ENCODE peak calls at places on chromosome 13, in five cellular contexts. One of them, this sample, is unnamed.

GRCh38 chr13:43303040-43303729 is 279.8 kb downstream of the DNAJC15 start:
- DNase-seq in thoracic aorta: no peak
- DNase-seq in ovary: peak; percentile 48
- DNase-seq in spleen: no peak
- DNase-seq in tibial nerve: no peak
- DNase-seq in this sample: peak; percentile 57

GRCh38 chr13:51380269-51380668 is 40.8 kb downstream of the SERPINE3 start:
- DNase-seq in ovary: no peak
- DNase-seq in thoracic aorta: no peak
- DNase-seq in tibial nerve: no peak
- DNase-seq in spleen: no peak
- DNase-seq in this sample: no peak

GRCh38 chr13:110380359-110381028 is 73.4 kb downstream of the COL4A2 start:
- DNase-seq in thoracic aorta: no peak
- DNase-seq in spleen: no peak
- DNase-seq in tibial nerve: no peak
- DNase-seq in ovary: no peak
- DNase-seq in this sample: no peak

GRCh38 chr13:77918391-77919261 is at the start of gene EDNRB:
- DNase-seq in ovary: peak; percentile 36
- DNase-seq in tibial nerve: peak; percentile 28
- DNase-seq in thoracic aorta: no peak
- DNase-seq in spleen: peak; percentile 75
- DNase-seq in this sample: peak; percentile 72

GRCh38 chr13:85557651-85558050 is 241.6 kb downstream of the SLITRK6 start:
- DNase-seq in tibial nerve: no peak
- DNase-seq in thoracic aorta: no peak
- DNase-seq in ovary: no peak
- DNase-seq in spleen: no peak
- DNase-seq in this sample: no peak

GRCh38 chr13:40585911-40586471 is 80.5 kb downstream of the FOXO1 start:
- DNase-seq in thoracic aorta: no peak
- DNase-seq in tibial nerve: no peak
- DNase-seq in spleen: no peak
- DNase-seq in ovary: no peak
- DNase-seq in this sample: no peak

GRCh38 chr13:33918199-33918932 is 100.4 kb downstream of the RFC3 start:
- DNase-seq in tibial nerve: no peak
- DNase-seq in thoracic aorta: no peak
- DNase-seq in spleen: no peak
- DNase-seq in ovary: no peak
- DNase-seq in this sample: no peak

GRCh38 chr13:40476175-40476958 is 190.1 kb downstream of the FOXO1 start:
- DNase-seq in ovary: no peak
- DNase-seq in spleen: no peak
- DNase-seq in tibial nerve: no peak
- DNase-seq in thoracic aorta: no peak
- DNase-seq in this sample: no peak

GRCh38 chr13:51342706-51343105 is 3.2 kb downstream of the SERPINE3 start:
- DNase-seq in tibial nerve: no peak
- DNase-seq in ovary: no peak
- DNase-seq in spleen: no peak
- DNase-seq in thoracic aorta: no peak
- DNase-seq in this sample: no peak

GRCh38 chr13:40189426-40189825 is 477.0 kb downstream of the FOXO1 start:
- DNase-seq in thoracic aorta: no peak
- DNase-seq in tibial nerve: no peak
- DNase-seq in ovary: no peak
- DNase-seq in spleen: no peak
- DNase-seq in this sample: no peak

GRCh38 chr13:51152713-51153112 is 41.6 kb upstream of the C13orf42 start:
- DNase-seq in thoracic aorta: no peak
- DNase-seq in spleen: no peak
- DNase-seq in ovary: no peak
- DNase-seq in tibial nerve: no peak
- DNase-seq in this sample: no peak

GRCh38 chr13:42110410-42111155 is 62.1 kb downstream of the DGKH start:
- DNase-seq in ovary: peak; percentile 22
- DNase-seq in spleen: no peak
- DNase-seq in tibial nerve: no peak
- DNase-seq in thoracic aorta: no peak
- DNase-seq in this sample: no peak

GRCh38 chr13:21871919-21872318 is 201.0 kb downstream of the FGF9 start:
- DNase-seq in ovary: no peak
- DNase-seq in tibial nerve: no peak
- DNase-seq in spleen: no peak
- DNase-seq in thoracic aorta: no peak
- DNase-seq in this sample: no peak

GRCh38 chr13:113548778-113549621 is 35.6 kb upstream of the TFDP1 start:
- DNase-seq in ovary: no peak
- DNase-seq in tibial nerve: no peak
- DNase-seq in thoracic aorta: no peak
- DNase-seq in spleen: peak; percentile 49
- DNase-seq in this sample: no peak

GRCh38 chr13:69617587-69617986 is 490.0 kb upstream of the ATXN8OS start:
- DNase-seq in spleen: no peak
- DNase-seq in thoracic aorta: no peak
- DNase-seq in tibial nerve: no peak
- DNase-seq in ovary: no peak
- DNase-seq in this sample: no peak

GRCh38 chr13:112759053-112759452 is 69.2 kb downstream of the ATP11A start:
- DNase-seq in spleen: peak; percentile 51
- DNase-seq in thoracic aorta: no peak
- DNase-seq in tibial nerve: no peak
- DNase-seq in ovary: no peak
- DNase-seq in this sample: no peak

GRCh38 chr13:109779876-109780516 is 6.4 kb downstream of the IRS2 start:
- DNase-seq in ovary: no peak
- DNase-seq in thoracic aorta: no peak
- DNase-seq in tibial nerve: no peak
- DNase-seq in spleen: no peak
- DNase-seq in this sample: no peak

GRCh38 chr13:113152894-113153809 is 5.3 kb upstream of the PROZ start:
- DNase-seq in thoracic aorta: no peak
- DNase-seq in tibial nerve: peak; percentile 31
- DNase-seq in ovary: peak; percentile 62
- DNase-seq in spleen: peak; percentile 92
- DNase-seq in this sample: peak; percentile 59

GRCh38 chr13:36323951-36324566 is 22.1 kb downstream of the SPART start:
- DNase-seq in ovary: no peak
- DNase-seq in spleen: no peak
- DNase-seq in tibial nerve: no peak
- DNase-seq in thoracic aorta: no peak
- DNase-seq in this sample: no peak

GRCh38 chr13:109769275-109769674 is 17.1 kb downstream of the IRS2 start:
- DNase-seq in tibial nerve: no peak
- DNase-seq in thoracic aorta: no peak
- DNase-seq in spleen: no peak
- DNase-seq in ovary: no peak
- DNase-seq in this sample: no peak

GRCh38 chr13:23709521-23709920 is 139.3 kb downstream of the TNFRSF19 start:
- DNase-seq in spleen: no peak
- DNase-seq in ovary: no peak
- DNase-seq in tibial nerve: no peak
- DNase-seq in thoracic aorta: no peak
- DNase-seq in this sample: no peak

GRCh38 chr13:57212989-57213388 is 46.0 kb downstream of the PRR20E start:
- DNase-seq in thoracic aorta: no peak
- DNase-seq in tibial nerve: no peak
- DNase-seq in spleen: no peak
- DNase-seq in ovary: no peak
- DNase-seq in this sample: no peak

GRCh38 chr13:47955836-47956235 is 45.2 kb downstream of the SUCLA2 start:
- DNase-seq in ovary: no peak
- DNase-seq in thoracic aorta: no peak
- DNase-seq in spleen: no peak
- DNase-seq in tibial nerve: no peak
- DNase-seq in this sample: no peak

GRCh38 chr13:111845621-111846351 is 221.2 kb upstream of the SOX1 start:
- DNase-seq in thoracic aorta: no peak
- DNase-seq in spleen: no peak
- DNase-seq in tibial nerve: no peak
- DNase-seq in ovary: no peak
- DNase-seq in this sample: no peak

GRCh38 chr13:104641309-104641708 is 1575.1 kb upstream of the SLC10A2 start:
- DNase-seq in spleen: no peak
- DNase-seq in ovary: no peak
- DNase-seq in tibial nerve: no peak
- DNase-seq in thoracic aorta: no peak
- DNase-seq in this sample: no peak

GRCh38 chr13:76812971-76813691 is 73.1 kb downstream of the KCTD12 start:
- DNase-seq in spleen: no peak
- DNase-seq in ovary: peak; percentile 30
- DNase-seq in tibial nerve: peak; percentile 48
- DNase-seq in thoracic aorta: no peak
- DNase-seq in this sample: peak; percentile 35

GRCh38 chr13:76293346-76293745 is 592.9 kb downstream of the KCTD12 start:
- DNase-seq in spleen: no peak
- DNase-seq in ovary: no peak
- DNase-seq in tibial nerve: no peak
- DNase-seq in thoracic aorta: no peak
- DNase-seq in this sample: no peak

GRCh38 chr13:29676941-29677452 is 81.5 kb upstream of the SLC7A1 start:
- DNase-seq in spleen: no peak
- DNase-seq in thoracic aorta: no peak
- DNase-seq in tibial nerve: no peak
- DNase-seq in ovary: no peak
- DNase-seq in this sample: no peak

GRCh38 chr13:21668665-21669599 is 1.9 kb upstream of the FGF9 start:
- DNase-seq in tibial nerve: no peak
- DNase-seq in ovary: peak; percentile 40
- DNase-seq in spleen: peak; percentile 80
- DNase-seq in thoracic aorta: no peak
- DNase-seq in this sample: no peak

GRCh38 chr13:73603646-73604045 is 530.6 kb downstream of the KLF12 start:
- DNase-seq in thoracic aorta: no peak
- DNase-seq in tibial nerve: no peak
- DNase-seq in spleen: no peak
- DNase-seq in ovary: no peak
- DNase-seq in this sample: no peak

GRCh38 chr13:43663474-43664090 is 123.2 kb downstream of the ENOX1 start:
- DNase-seq in tibial nerve: no peak
- DNase-seq in spleen: no peak
- DNase-seq in ovary: no peak
- DNase-seq in thoracic aorta: no peak
- DNase-seq in this sample: no peak

GRCh38 chr13:80217614-80218456 is 123.1 kb downstream of the SPRY2 start:
- DNase-seq in tibial nerve: no peak
- DNase-seq in thoracic aorta: no peak
- DNase-seq in spleen: no peak
- DNase-seq in ovary: no peak
- DNase-seq in this sample: no peak

GRCh38 chr13:36979361-36980040 is 19.6 kb downstream of the ALG5 start:
- DNase-seq in thoracic aorta: no peak
- DNase-seq in spleen: no peak
- DNase-seq in tibial nerve: no peak
- DNase-seq in ovary: no peak
- DNase-seq in this sample: no peak

GRCh38 chr13:72805663-72806341 is 23.9 kb downstream of the PIBF1 start:
- DNase-seq in ovary: no peak
- DNase-seq in tibial nerve: no peak
- DNase-seq in spleen: no peak
- DNase-seq in thoracic aorta: no peak
- DNase-seq in this sample: no peak

GRCh38 chr13:80814541-80814940 is 473.6 kb upstream of the SPRY2 start:
- DNase-seq in thoracic aorta: no peak
- DNase-seq in tibial nerve: no peak
- DNase-seq in ovary: no peak
- DNase-seq in spleen: no peak
- DNase-seq in this sample: no peak

GRCh38 chr13:107099661-107100060 is 531.7 kb upstream of the ARGLU1 start:
- DNase-seq in tibial nerve: no peak
- DNase-seq in ovary: no peak
- DNase-seq in spleen: no peak
- DNase-seq in thoracic aorta: no peak
- DNase-seq in this sample: no peak

GRCh38 chr13:75687145-75687763 is 51.1 kb downstream of the LMO7 start:
- DNase-seq in spleen: no peak
- DNase-seq in thoracic aorta: no peak
- DNase-seq in ovary: no peak
- DNase-seq in tibial nerve: no peak
- DNase-seq in this sample: no peak

GRCh38 chr13:99373436-99373835 is 66.2 kb upstream of the GPR183 start:
- DNase-seq in thoracic aorta: no peak
- DNase-seq in tibial nerve: no peak
- DNase-seq in spleen: no peak
- DNase-seq in ovary: no peak
- DNase-seq in this sample: no peak

GRCh38 chr13:40388617-40389016 is 277.8 kb downstream of the FOXO1 start:
- DNase-seq in thoracic aorta: no peak
- DNase-seq in spleen: peak; percentile 93
- DNase-seq in tibial nerve: no peak
- DNase-seq in ovary: no peak
- DNase-seq in this sample: no peak

GRCh38 chr13:97278395-97279078 is 56.4 kb downstream of the MBNL2 start:
- DNase-seq in tibial nerve: no peak
- DNase-seq in thoracic aorta: no peak
- DNase-seq in ovary: no peak
- DNase-seq in spleen: no peak
- DNase-seq in this sample: no peak
- H3K4me1 ChIP-seq in tibial nerve: no peaks in the 10 kb centered on the region
- H3K4me1 ChIP-seq in thoracic aorta: peaks cover 77% of the 10 kb centered on the region
- H3K4me1 ChIP-seq in ovary: peaks cover 24% of the 10 kb centered on the region
- H3K4me1 ChIP-seq in spleen: peaks cover 73% of the 10 kb centered on the region
- H3K4me1 ChIP-seq in this sample: peaks cover 64% of the 10 kb centered on the region

GRCh38 chr13:67101730-67102467 is 128.2 kb downstream of the PCDH9 start:
- DNase-seq in tibial nerve: no peak
- DNase-seq in spleen: no peak
- DNase-seq in thoracic aorta: no peak
- DNase-seq in ovary: no peak
- DNase-seq in this sample: no peak
- H3K27ac ChIP-seq in tibial nerve: peak overlapping the region; percentile 67
- H3K27ac ChIP-seq in spleen: no peak overlapping the region
- H3K27ac ChIP-seq in thoracic aorta: no peak overlapping the region
- H3K27ac ChIP-seq in ovary: no peak overlapping the region
- H3K27ac ChIP-seq in this sample: no peak overlapping the region

DNA sequence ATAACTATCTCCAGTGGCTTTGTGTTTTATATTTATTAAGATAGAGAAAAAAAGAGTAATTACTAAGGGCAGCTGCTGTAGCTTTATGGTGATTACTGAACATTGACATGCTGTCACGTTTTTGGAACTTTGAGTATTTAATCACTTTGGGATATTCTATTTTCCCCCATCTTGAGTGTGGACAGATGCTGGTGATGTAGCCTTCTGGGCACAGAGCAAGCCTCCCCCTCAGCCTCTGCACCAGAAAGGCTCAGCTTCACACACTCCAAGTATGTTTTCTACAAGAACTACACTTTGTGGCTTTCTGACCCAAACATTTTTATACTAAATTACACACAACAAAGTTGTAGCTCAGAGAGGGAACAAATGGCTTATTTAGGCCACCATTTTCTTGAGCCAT is 1.1 kb downstream of the ALOX5AP start:
- DNase-seq in thoracic aorta: no peak
- DNase-seq in ovary: no peak
- DNase-seq in tibial nerve: no peak
- DNase-seq in spleen: no peak
- DNase-seq in this sample: no peak
- H3K4me1 ChIP-seq in thoracic aorta: no peaks in the 10 kb centered on the region
- H3K4me1 ChIP-seq in ovary: peaks cover 6% of the 10 kb centered on the region
- H3K4me1 ChIP-seq in tibial nerve: no peaks in the 10 kb centered on the region
- H3K4me1 ChIP-seq in spleen: peaks cover 87% of the 10 kb centered on the region
- H3K4me1 ChIP-seq in this sample: no peaks in the 10 kb centered on the region

GRCh38 chr13:55661505-55661904 is 1479.2 kb upstream of the PRR20A start:
- DNase-seq in ovary: no peak
- DNase-seq in spleen: no peak
- DNase-seq in tibial nerve: no peak
- DNase-seq in thoracic aorta: no peak
- DNase-seq in this sample: no peak
- H3K27ac ChIP-seq in ovary: no peak overlapping the region
- H3K27ac ChIP-seq in spleen: no peak overlapping the region
- H3K27ac ChIP-seq in tibial nerve: no peak overlapping the region
- H3K27ac ChIP-seq in thoracic aorta: no peak overlapping the region
- H3K27ac ChIP-seq in this sample: no peak overlapping the region

This sample was measured in heart right ventricle.